ENCODE peak calls at places on chromosomes 6 and 20, in five cellular contexts. One of them, this sample, is unnamed.

GRCh38 chr6:21500894-21501293 is 92.7 kb upstream of the SOX4 start:
- DNase-seq in AG04450: no peak
- DNase-seq in stomach: peak; percentile 29
- DNase-seq in Peyer's patch: peak; percentile 67
- DNase-seq in CD4-positive, alpha-beta T cell: no peak
- DNase-seq in this sample: no peak

GRCh38 chr6:112249489-112249888 is 4.9 kb downstream of the LAMA4 start:
- DNase-seq in AG04450: no peak
- DNase-seq in stomach: no peak
- DNase-seq in Peyer's patch: no peak
- DNase-seq in CD4-positive, alpha-beta T cell: no peak
- DNase-seq in this sample: no peak

GRCh38 chr6:6987749-6988148 is 120.0 kb upstream of the RREB1 start:
- DNase-seq in AG04450: no peak
- DNase-seq in stomach: no peak
- DNase-seq in Peyer's patch: no peak
- DNase-seq in CD4-positive, alpha-beta T cell: no peak
- DNase-seq in this sample: no peak

GRCh38 chr20:62905536-62906117 is 20.7 kb downstream of the DIDO1 start:
- DNase-seq in AG04450: no peak
- DNase-seq in stomach: no peak
- DNase-seq in Peyer's patch: no peak
- DNase-seq in CD4-positive, alpha-beta T cell: no peak
- DNase-seq in this sample: no peak

GRCh38 chr6:85460951-85461805 is 11.3 kb downstream of the NT5E start:
- DNase-seq in AG04450: no peak
- DNase-seq in stomach: no peak
- DNase-seq in Peyer's patch: peak; percentile 63
- DNase-seq in CD4-positive, alpha-beta T cell: peak; percentile 12
- DNase-seq in this sample: no peak

GRCh38 chr6:12958052-12958706 is 241.6 kb downstream of the PHACTR1 start:
- DNase-seq in AG04450: no peak
- DNase-seq in stomach: no peak
- DNase-seq in Peyer's patch: no peak
- DNase-seq in CD4-positive, alpha-beta T cell: no peak
- DNase-seq in this sample: no peak

GRCh38 chr20:50625986-50626677 is 65.2 kb downstream of the RIPOR3 start:
- DNase-seq in AG04450: no peak
- DNase-seq in stomach: peak; percentile 51
- DNase-seq in Peyer's patch: peak; percentile 53
- DNase-seq in CD4-positive, alpha-beta T cell: no peak
- DNase-seq in this sample: peak; percentile 79

GRCh38 chr20:19885981-19886665 is 128.1 kb downstream of the RIN2 start:
- DNase-seq in AG04450: no peak
- DNase-seq in stomach: peak; percentile 61
- DNase-seq in Peyer's patch: peak; percentile 84
- DNase-seq in CD4-positive, alpha-beta T cell: no peak
- DNase-seq in this sample: peak; percentile 78

GRCh38 chr6:36309212-36309611 is 27.5 kb downstream of the BNIP5 start:
- DNase-seq in AG04450: no peak
- DNase-seq in stomach: no peak
- DNase-seq in Peyer's patch: no peak
- DNase-seq in CD4-positive, alpha-beta T cell: no peak
- DNase-seq in this sample: no peak

GRCh38 chr6:16222826-16223225 is 15.6 kb upstream of the GMPR start:
- DNase-seq in AG04450: no peak
- DNase-seq in stomach: no peak
- DNase-seq in Peyer's patch: no peak
- DNase-seq in CD4-positive, alpha-beta T cell: no peak
- DNase-seq in this sample: no peak

GRCh38 chr20:36847009-36847709 is 28.8 kb upstream of the TLDC2 start:
- DNase-seq in AG04450: peak; percentile 52
- DNase-seq in stomach: peak; percentile 52
- DNase-seq in Peyer's patch: peak; percentile 75
- DNase-seq in CD4-positive, alpha-beta T cell: no peak
- DNase-seq in this sample: no peak

GRCh38 chr20:32678948-32679347 is 5.2 kb upstream of the C20orf203 start:
- DNase-seq in AG04450: no peak
- DNase-seq in stomach: no peak
- DNase-seq in Peyer's patch: no peak
- DNase-seq in CD4-positive, alpha-beta T cell: no peak
- DNase-seq in this sample: peak; percentile 35

GRCh38 chr6:48136856-48137255 is 25.9 kb upstream of the PTCHD4 start:
- DNase-seq in AG04450: no peak
- DNase-seq in stomach: no peak
- DNase-seq in Peyer's patch: no peak
- DNase-seq in CD4-positive, alpha-beta T cell: no peak
- DNase-seq in this sample: no peak

GRCh38 chr20:9270831-9271230 is 201.9 kb downstream of the PLCB4 start:
- DNase-seq in AG04450: peak; percentile 38
- DNase-seq in stomach: no peak
- DNase-seq in Peyer's patch: no peak
- DNase-seq in CD4-positive, alpha-beta T cell: no peak
- DNase-seq in this sample: no peak

GRCh38 chr20:58986968-58987517 is 6.0 kb downstream of the NELFCD start:
- DNase-seq in AG04450: no peak
- DNase-seq in stomach: peak; percentile 3
- DNase-seq in Peyer's patch: peak; percentile 23
- DNase-seq in CD4-positive, alpha-beta T cell: no peak
- DNase-seq in this sample: no peak

GRCh38 chr20:3843490-3843889 is 3.1 kb upstream of the MAVS start:
- DNase-seq in AG04450: peak; percentile 27
- DNase-seq in stomach: no peak
- DNase-seq in Peyer's patch: peak; percentile 66
- DNase-seq in CD4-positive, alpha-beta T cell: no peak
- DNase-seq in this sample: no peak

GRCh38 chr20:36563415-36563814 is 10.0 kb upstream of the TGIF2 start:
- DNase-seq in AG04450: no peak
- DNase-seq in stomach: no peak
- DNase-seq in Peyer's patch: no peak
- DNase-seq in CD4-positive, alpha-beta T cell: no peak
- DNase-seq in this sample: no peak

GRCh38 chr6:67667640-67668422 is 967.3 kb upstream of the ADGRB3 start:
- DNase-seq in AG04450: no peak
- DNase-seq in stomach: no peak
- DNase-seq in Peyer's patch: no peak
- DNase-seq in CD4-positive, alpha-beta T cell: no peak
- DNase-seq in this sample: no peak

GRCh38 chr6:104941694-104942177 is 15.2 kb upstream of the LIN28B start:
- DNase-seq in AG04450: no peak
- DNase-seq in stomach: no peak
- DNase-seq in Peyer's patch: no peak
- DNase-seq in CD4-positive, alpha-beta T cell: no peak
- DNase-seq in this sample: no peak

GRCh38 chr6:35483062-35483461 is 13.8 kb downstream of the TEAD3 start:
- DNase-seq in AG04450: no peak
- DNase-seq in stomach: no peak
- DNase-seq in Peyer's patch: no peak
- DNase-seq in CD4-positive, alpha-beta T cell: no peak
- DNase-seq in this sample: no peak

GRCh38 chr20:24990810-24991252 is 1.7 kb downstream of the APMAP start:
- DNase-seq in AG04450: no peak
- DNase-seq in stomach: peak; percentile 22
- DNase-seq in Peyer's patch: no peak
- DNase-seq in CD4-positive, alpha-beta T cell: no peak
- DNase-seq in this sample: peak; percentile 29

GRCh38 chr6:158807515-158808441 is 11.4 kb downstream of the EZR start:
- DNase-seq in AG04450: no peak
- DNase-seq in stomach: peak; percentile 21
- DNase-seq in Peyer's patch: no peak
- DNase-seq in CD4-positive, alpha-beta T cell: no peak
- DNase-seq in this sample: no peak

GRCh38 chr20:63383556-63383955 is 22.4 kb upstream of the CHRNA4 start:
- DNase-seq in AG04450: no peak
- DNase-seq in stomach: no peak
- DNase-seq in Peyer's patch: no peak
- DNase-seq in CD4-positive, alpha-beta T cell: no peak
- DNase-seq in this sample: no peak

GRCh38 chr6:129015721-129016120 is 132.8 kb downstream of the LAMA2 start:
- DNase-seq in AG04450: no peak
- DNase-seq in stomach: no peak
- DNase-seq in Peyer's patch: no peak
- DNase-seq in CD4-positive, alpha-beta T cell: no peak
- DNase-seq in this sample: no peak

GRCh38 chr6:107633680-107634141 is 143.8 kb downstream of the SOBP start:
- DNase-seq in AG04450: no peak
- DNase-seq in stomach: no peak
- DNase-seq in Peyer's patch: no peak
- DNase-seq in CD4-positive, alpha-beta T cell: no peak
- DNase-seq in this sample: peak; percentile 68

GRCh38 chr20:48405909-48406308 is 421.9 kb downstream of the PREX1 start:
- DNase-seq in AG04450: no peak
- DNase-seq in stomach: no peak
- DNase-seq in Peyer's patch: no peak
- DNase-seq in CD4-positive, alpha-beta T cell: no peak
- DNase-seq in this sample: no peak

GRCh38 chr6:1561355-1561754 is 48.4 kb upstream of the FOXC1 start:
- DNase-seq in AG04450: no peak
- DNase-seq in stomach: no peak
- DNase-seq in Peyer's patch: no peak
- DNase-seq in CD4-positive, alpha-beta T cell: no peak
- DNase-seq in this sample: no peak

GRCh38 chr20:54086444-54087134 is 16.2 kb upstream of the BCAS1 start:
- DNase-seq in AG04450: peak; percentile 4
- DNase-seq in stomach: no peak
- DNase-seq in Peyer's patch: no peak
- DNase-seq in CD4-positive, alpha-beta T cell: no peak
- DNase-seq in this sample: no peak

GRCh38 chr6:160788806-160789205 is 86.8 kb downstream of the PLG start:
- DNase-seq in AG04450: no peak
- DNase-seq in stomach: no peak
- DNase-seq in Peyer's patch: no peak
- DNase-seq in CD4-positive, alpha-beta T cell: no peak
- DNase-seq in this sample: no peak

GRCh38 chr6:157158897-157159296 is 164.4 kb downstream of the TMEM242 start:
- DNase-seq in AG04450: no peak
- DNase-seq in stomach: no peak
- DNase-seq in Peyer's patch: no peak
- DNase-seq in CD4-positive, alpha-beta T cell: no peak
- DNase-seq in this sample: no peak
- TF ChIP-seq CTCF in AG04450: peak; percentile 16
- TF ChIP-seq CTCF in stomach: no peak
- TF ChIP-seq CTCF in Peyer's patch: no peak
- TF ChIP-seq CTCF in CD4-positive, alpha-beta T cell: no peak
- TF ChIP-seq CTCF in this sample: no peak

GRCh38 chr6:167569879-167570278 is 245.0 kb downstream of the TTLL2 start:
- DNase-seq in AG04450: no peak
- DNase-seq in stomach: no peak
- DNase-seq in Peyer's patch: no peak
- DNase-seq in CD4-positive, alpha-beta T cell: no peak
- DNase-seq in this sample: no peak
- H3K9me3 ChIP-seq in AG04450: peaks cover 94% of the 10 kb centered on the region
- H3K9me3 ChIP-seq in stomach: no peaks in the 10 kb centered on the region
- H3K9me3 ChIP-seq in Peyer's patch: no peaks in the 10 kb centered on the region
- H3K9me3 ChIP-seq in CD4-positive, alpha-beta T cell: no peaks in the 10 kb centered on the region
- H3K9me3 ChIP-seq in this sample: no peaks in the 10 kb centered on the region

GRCh38 chr20:17442588-17442987 is 88.6 kb downstream of the BFSP1 start:
- DNase-seq in AG04450: no peak
- DNase-seq in stomach: no peak
- DNase-seq in Peyer's patch: no peak
- DNase-seq in CD4-positive, alpha-beta T cell: no peak
- DNase-seq in this sample: no peak
- TF ChIP-seq CTCF in AG04450: no peak
- TF ChIP-seq CTCF in stomach: no peak
- TF ChIP-seq CTCF in Peyer's patch: no peak
- TF ChIP-seq CTCF in CD4-positive, alpha-beta T cell: no peak
- TF ChIP-seq CTCF in this sample: no peak

GRCh38 chr6:150201791-150202329 is 59.0 kb downstream of the PPP1R14C start:
- DNase-seq in AG04450: no peak
- DNase-seq in stomach: no peak
- DNase-seq in Peyer's patch: peak; percentile 77
- DNase-seq in CD4-positive, alpha-beta T cell: no peak
- DNase-seq in this sample: peak; percentile 76
- H3K9me3 ChIP-seq in AG04450: no peaks in the 10 kb centered on the region
- H3K9me3 ChIP-seq in stomach: no peaks in the 10 kb centered on the region
- H3K9me3 ChIP-seq in Peyer's patch: no peaks in the 10 kb centered on the region
- H3K9me3 ChIP-seq in CD4-positive, alpha-beta T cell: no peaks in the 10 kb centered on the region
- H3K9me3 ChIP-seq in this sample: no peaks in the 10 kb centered on the region

GRCh38 chr6:4155848-4156466 is 20.6 kb upstream of the ECI2 start:
- DNase-seq in AG04450: peak; percentile 64
- DNase-seq in stomach: peak; percentile 80
- DNase-seq in Peyer's patch: peak; percentile 89
- DNase-seq in CD4-positive, alpha-beta T cell: peak; percentile 57
- DNase-seq in this sample: no peak
- TF ChIP-seq CTCF in AG04450: peak; percentile 88
- TF ChIP-seq CTCF in stomach: peak; percentile 82
- TF ChIP-seq CTCF in Peyer's patch: peak; percentile 87
- TF ChIP-seq CTCF in CD4-positive, alpha-beta T cell: peak; percentile 86
- TF ChIP-seq CTCF in this sample: peak; percentile 92

GRCh38 chr6:357791-358341 is 33.7 kb upstream of the IRF4 start:
- DNase-seq in AG04450: no peak
- DNase-seq in stomach: no peak
- DNase-seq in Peyer's patch: no peak
- DNase-seq in CD4-positive, alpha-beta T cell: no peak
- DNase-seq in this sample: peak; percentile 63
- H3K9me3 ChIP-seq in AG04450: peaks cover 69% of the 10 kb centered on the region
- H3K9me3 ChIP-seq in stomach: peaks cover 3% of the 10 kb centered on the region
- H3K9me3 ChIP-seq in Peyer's patch: no peaks in the 10 kb centered on the region
- H3K9me3 ChIP-seq in CD4-positive, alpha-beta T cell: no peaks in the 10 kb centered on the region
- H3K9me3 ChIP-seq in this sample: no peaks in the 10 kb centered on the region